ENCODE peak calls at places on chromosomes 16 and 17, in eight cellular contexts. S is IMR-90; J is T-helper 22 cell; Q is GM23338; Z is DMS153; I is kidney; T is activated naive CD4-positive, alpha-beta T cell treated with anti-CD3 and anti-CD28 coated beads for 36 hours; X is NCI-H1930. H is an unnamed sample.

GRCh38 chr17:21174186-21174585 is 39.8 kb downstream of the TMEM11 start:
- DNase-seq in S (no peak), J (no peak), Q (no peak), Z (no peak), I (no peak), T (no peak), X (no peak), H (no peak)

GRCh38 chr17:11871773-11872172 is 125.5 kb downstream of the ZNF18 start:
- DNase-seq in S (no peak), J (no peak), Q (no peak), Z (no peak), I (no peak), T (no peak), X (no peak), H (no peak)

GRCh38 chr17:31136319-31136718 is 41.5 kb downstream of the NF1 start:
- DNase-seq in S (peak), J (no peak), Q (no peak), Z (no peak), I (no peak), T (no peak), X (no peak), H (no peak)

GRCh38 chr17:977163-977562 is 2.4 kb downstream of the NXN start:
- DNase-seq in S (peak), J (no peak), Q (no peak), Z (no peak), I (no peak), T (no peak), X (no peak), H (peak)

GRCh38 chr16:67773099-67773498 is 33.3 kb downstream of the RANBP10 start:
- DNase-seq in S (no peak), J (no peak), Q (no peak), Z (no peak), I (no peak), T (no peak), X (no peak), H (peak)

GRCh38 chr17:65733314-65733713 is 171.9 kb upstream of the AXIN2 start:
- DNase-seq in S (no peak), J (no peak), Q (no peak), Z (no peak), I (no peak), T (no peak), X (no peak), H (no peak)

GRCh38 chr17:15907290-15907689 is 37.6 kb upstream of the ADORA2B start:
- DNase-seq in S (no peak), J (no peak), Q (no peak), Z (no peak), I (no peak), T (no peak), X (no peak), H (no peak)

GRCh38 chr17:16639438-16639837 is 14.2 kb downstream of the ZNF624 start:
- DNase-seq in S (no peak), J (no peak), Q (no peak), Z (no peak), I (no peak), T (no peak), X (no peak), H (no peak)

GRCh38 chr17:73433501-73433900 is 121.7 kb upstream of the CDC42EP4 start:
- DNase-seq in S (no peak), J (no peak), Q (no peak), Z (no peak), I (peak), T (no peak), X (no peak), H (no peak)

GRCh38 chr17:36846410-36847292 is 90.6 kb upstream of the LHX1 start:
- DNase-seq in S (no peak), J (no peak), Q (no peak), Z (no peak), I (no peak), T (no peak), X (no peak), H (no peak)